ENCODE peak calls at places on chromosomes 16 and 17, in eight cellular contexts. L, Z, E, I, B, G, S and M are unnamed samples.

GRCh38 chr17:32297424-32297823 is 31.8 kb downstream of the RHBDL3 start:
- DNase-seq in L (no peak), Z (no peak), E (no peak), I (no peak), B (no peak), G (no peak), S (no peak), M (no peak)

GRCh38 chr16:74753180-74753579 is 21.4 kb downstream of the FA2H start:
- DNase-seq in L (no peak), Z (no peak), E (no peak), I (no peak), B (no peak), G (no peak), S (no peak), M (no peak)

GRCh38 chr17:73288534-73289302 is 23.1 kb downstream of the CDC42EP4 start:
- DNase-seq in L (no peak), Z (no peak), E (no peak), I (no peak), B (no peak), G (peak), S (no peak), M (no peak)

GRCh38 chr17:65588194-65588808 is 26.9 kb upstream of the AXIN2 start:
- DNase-seq in L (no peak), Z (no peak), E (no peak), I (no peak), B (peak), G (no peak), S (no peak), M (no peak)

GRCh38 chr16:48156790-48157209 is 1.0 kb upstream of the ABCC12 start:
- DNase-seq in L (peak), Z (peak), E (no peak), I (peak), B (peak), G (peak), S (peak), M (peak)

GRCh38 chr17:82005701-82006348 is 16.9 kb downstream of the CENPX start:
- DNase-seq in L (no peak), Z (no peak), E (no peak), I (no peak), B (no peak), G (no peak), S (no peak), M (no peak)

GRCh38 chr17:59105852-59106462 is 723 bp downstream of the TRIM37 start:
- DNase-seq in L (peak), Z (no peak), E (no peak), I (peak), B (peak), G (peak), S (peak), M (peak)

GRCh38 chr17:79305831-79306687 is 231.4 kb downstream of the ENGASE start:
- DNase-seq in L (peak), Z (no peak), E (no peak), I (no peak), B (no peak), G (no peak), S (no peak), M (no peak)

GRCh38 chr17:82356028-82356427 is 3.0 kb upstream of the TEX19 start:
- DNase-seq in L (no peak), Z (no peak), E (no peak), I (no peak), B (peak), G (no peak), S (no peak), M (no peak)

GRCh38 chr16:81094771-81095251 is 1.4 kb downstream of the GCSH start:
- DNase-seq in L (no peak), Z (no peak), E (no peak), I (peak), B (no peak), G (no peak), S (no peak), M (no peak)

GRCh38 chr17:13462161-13462560 is 139.6 kb downstream of the HS3ST3A1 start:
- DNase-seq in L (no peak), Z (peak), E (no peak), I (no peak), B (no peak), G (no peak), S (no peak), M (no peak)

GRCh38 chr17:35743911-35744328 is 9.1 kb downstream of the GAS2L2 start:
- DNase-seq in L (peak), Z (no peak), E (no peak), I (peak), B (peak), G (no peak), S (peak), M (peak)

GRCh38 chr16:24539850-24540484 is 601 bp downstream of the RBBP6 start:
- DNase-seq in L (peak), Z (no peak), E (no peak), I (peak), B (no peak), G (no peak), S (peak), M (no peak)

GRCh38 chr17:77869665-77870132 is 88.8 kb upstream of the TNRC6C start:
- DNase-seq in L (no peak), Z (no peak), E (no peak), I (no peak), B (no peak), G (no peak), S (no peak), M (no peak)

GRCh38 chr17:31444026-31444425 is 52.6 kb downstream of the RAB11FIP4 start:
- DNase-seq in L (no peak), Z (no peak), E (no peak), I (no peak), B (no peak), G (no peak), S (no peak), M (no peak)

GRCh38 chr17:57257911-57258885 is 1.9 kb downstream of the MSI2 start:
- DNase-seq in L (peak), Z (no peak), E (no peak), I (no peak), B (peak), G (no peak), S (peak), M (no peak)

GRCh38 chr16:66751992-66752322 is 548 bp upstream of the DYNC1LI2 start:
- DNase-seq in L (no peak), Z (no peak), E (no peak), I (no peak), B (no peak), G (no peak), S (no peak), M (no peak)

GRCh38 chr17:8608001-8608400 is 22.5 kb downstream of the MYH10 start:
- DNase-seq in L (peak), Z (no peak), E (no peak), I (no peak), B (no peak), G (no peak), S (no peak), M (peak)

GRCh38 chr16:57694556-57695377 is at the start of gene DRC7:
- DNase-seq in L (peak), Z (no peak), E (no peak), I (peak), B (peak), G (no peak), S (peak), M (peak)

GRCh38 chr17:7261377-7262191 is 694 bp downstream of the CLDN7 start:
- DNase-seq in L (no peak), Z (no peak), E (no peak), I (no peak), B (peak), G (no peak), S (no peak), M (no peak)

GRCh38 chr17:15947331-15947730 is 2.4 kb downstream of the ADORA2B start:
- DNase-seq in L (peak), Z (no peak), E (no peak), I (no peak), B (peak), G (no peak), S (no peak), M (no peak)

GRCh38 chr17:45311762-45312476 is 4.9 kb downstream of the MAP3K14 start:
- DNase-seq in L (no peak), Z (no peak), E (no peak), I (no peak), B (peak), G (no peak), S (no peak), M (peak)

GRCh38 chr17:45308840-45309239 is 8.0 kb downstream of the MAP3K14 start:
- DNase-seq in L (no peak), Z (no peak), E (no peak), I (no peak), B (no peak), G (no peak), S (no peak), M (no peak)

GRCh38 chr17:45311406-45311761 is 5.4 kb downstream of the MAP3K14 start:
- DNase-seq in L (no peak), Z (no peak), E (no peak), I (no peak), B (peak), G (no peak), S (no peak), M (no peak)

GRCh38 chr17:45309400-45309799 is 7.4 kb downstream of the MAP3K14 start:
- DNase-seq in L (no peak), Z (no peak), E (no peak), I (no peak), B (no peak), G (no peak), S (no peak), M (no peak)

DNA sequence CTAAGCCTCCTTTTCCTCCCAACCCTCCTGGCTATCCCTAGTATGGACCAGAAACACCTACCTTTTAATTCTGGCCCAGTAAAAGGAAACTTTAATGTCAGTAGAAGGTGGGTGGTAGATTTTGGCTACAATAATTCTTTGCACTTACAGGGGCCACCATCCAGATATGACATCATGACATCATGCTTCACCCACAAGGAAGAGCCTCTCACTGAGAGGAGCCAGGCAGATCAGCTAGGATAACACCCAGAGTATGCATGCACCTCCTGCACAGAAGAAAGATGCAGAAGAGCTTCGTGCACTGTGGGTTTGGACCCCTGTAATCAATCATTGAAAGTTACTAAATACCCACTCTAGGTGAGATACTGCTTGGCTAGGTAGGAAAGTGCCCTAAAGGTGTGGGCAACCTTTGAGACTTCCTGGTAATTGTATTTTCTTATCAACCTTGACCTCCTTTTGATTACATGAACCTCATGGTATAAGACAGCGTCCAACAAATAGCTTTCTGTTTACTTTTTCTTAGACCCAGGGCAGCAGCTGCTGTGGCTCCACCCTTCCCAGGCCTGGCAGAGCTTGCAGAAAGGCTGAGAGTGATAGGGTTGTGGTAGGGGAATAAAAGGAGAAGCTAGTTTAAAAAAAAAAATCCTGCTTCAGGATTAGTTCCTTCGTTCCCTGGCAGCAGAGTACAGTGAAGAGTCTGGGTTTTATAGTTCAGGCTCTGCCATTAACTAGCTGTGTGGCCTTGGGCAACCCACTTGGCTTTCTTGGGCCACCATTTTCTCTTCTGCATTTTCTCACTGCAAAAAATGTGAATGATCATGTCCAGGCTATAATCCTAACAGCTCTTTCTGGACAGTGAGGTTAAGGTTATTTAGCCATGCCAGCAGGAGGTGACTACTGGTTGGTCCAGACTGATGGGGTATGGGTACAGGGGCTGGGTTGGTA is 6.2 kb downstream of the MAP3K14 start:
- DNase-seq in L (no peak), Z (no peak), E (no peak), I (no peak), B (no peak), G (no peak), S (no peak), M (no peak)
- H3K27ac ChIP-seq in L (no peak), Z (peak), E (peak), I (peak), B (no peak), G (peak), S (no peak), M (no peak)

GRCh38 chr16:2090819-2091721 is 43.3 kb downstream of the TSC2 start:
- DNase-seq in L (peak), Z (no peak), E (no peak), I (no peak), B (peak), G (no peak), S (no peak), M (peak)
- H3K27ac ChIP-seq in L (no peak), Z (no peak), E (no peak), I (peak), B (peak), G (peak), S (no peak), M (no peak)

GRCh38 chr17:76700290-76700626 is 10.5 kb downstream of the MXRA7 start:
- DNase-seq in L (no peak), Z (no peak), E (no peak), I (no peak), B (no peak), G (no peak), S (no peak), M (no peak)
- H3K27ac ChIP-seq in L (peak), Z (peak), E (no peak), I (peak), B (peak), G (peak), S (no peak), M (peak)

DNA sequence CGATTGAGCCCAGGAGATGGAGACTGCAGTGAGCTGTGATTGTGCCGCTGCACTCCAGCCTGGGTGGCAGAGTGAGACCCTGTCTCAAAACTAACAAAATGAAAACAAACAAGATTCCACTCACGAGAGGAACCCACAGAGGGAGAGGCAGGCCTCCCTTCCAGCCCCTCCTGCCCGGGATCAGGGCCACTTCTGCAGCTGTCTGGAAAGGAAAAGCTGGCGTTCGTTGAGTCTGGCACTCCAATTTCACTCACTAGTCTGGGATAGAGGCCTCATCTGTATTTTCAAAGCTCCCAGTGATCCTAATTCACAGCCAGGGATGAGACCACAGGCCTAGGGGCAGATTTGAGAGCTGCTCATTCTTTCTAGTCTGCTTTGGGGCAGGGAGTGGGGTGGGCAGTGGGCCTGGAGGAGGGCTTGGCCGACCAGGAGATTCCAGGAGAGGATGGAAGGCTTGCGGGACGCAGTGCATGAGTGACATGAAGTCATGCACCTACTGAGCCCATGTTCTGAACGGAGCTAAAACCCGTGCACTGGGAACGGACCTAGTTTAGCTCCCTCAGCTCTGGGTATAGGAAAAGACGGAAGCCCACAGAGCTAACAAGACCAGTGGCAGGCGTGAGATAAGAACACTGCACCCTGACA is 54.0 kb downstream of the COTL1 start:
- DNase-seq in L (no peak), Z (no peak), E (no peak), I (no peak), B (no peak), G (no peak), S (no peak), M (no peak)
- H3K27ac ChIP-seq in L (no peak), Z (no peak), E (no peak), I (no peak), B (no peak), G (no peak), S (no peak), M (no peak)